ENCODE peak calls at places on chromosomes 16 and 17, in nine cellular contexts. W, I, T, O, M, Y, N, Z and B are unnamed samples.

GRCh38 chr16:86363057-86363490 is 147.3 kb upstream of the FOXF1 start:
- DNase-seq in W (no peak), I (no peak), T (no peak), O (peak; percentile 92), M (no peak), Y (peak; percentile 69), N (no peak), Z (peak; percentile 90), B (no peak)

GRCh38 chr16:89097528-89097846 is 3.8 kb downstream of the ACSF3 start:
- DNase-seq in W (no peak), I (no peak), T (no peak), O (no peak), M (no peak), Y (no peak), N (no peak), Z (no peak), B (no peak)

GRCh38 chr16:70481929-70482536 is 27.6 kb downstream of the FCSK start:
- DNase-seq in W (no peak), I (no peak), T (no peak), O (no peak), M (no peak), Y (no peak), N (no peak), Z (no peak), B (no peak)

GRCh38 chr17:15257316-15257925 is 7.7 kb downstream of the PMP22 start:
- DNase-seq in W (peak; percentile 26), I (peak; percentile 83), T (peak; percentile 93), O (peak; percentile 90), M (peak; percentile 79), Y (peak; percentile 79), N (no peak), Z (peak; percentile 38), B (no peak)

GRCh38 chr16:55444754-55445485 is 34.1 kb upstream of the MMP2 start:
- DNase-seq in W (no peak), I (no peak), T (peak; percentile 77), O (no peak), M (no peak), Y (no peak), N (no peak), Z (no peak), B (no peak)

GRCh38 chr17:4485676-4486646 is 12.7 kb upstream of the SPNS2 start:
- DNase-seq in W (peak; percentile 34), I (no peak), T (no peak), O (no peak), M (no peak), Y (no peak), N (no peak), Z (no peak), B (no peak)

GRCh38 chr17:82228842-82229685 is at the start of gene SLC16A3:
- DNase-seq in W (peak; percentile 52), I (peak; percentile 30), T (peak; percentile 85), O (peak; percentile 88), M (no peak), Y (no peak), N (no peak), Z (no peak), B (no peak)

GRCh38 chr17:46037722-46038255 is 38.7 kb downstream of the STH start:
- DNase-seq in W (no peak), I (no peak), T (no peak), O (no peak), M (no peak), Y (no peak), N (no peak), Z (no peak), B (no peak)

GRCh38 chr17:79691931-79692330 is 38.8 kb upstream of the ENPP7 start:
- DNase-seq in W (no peak), I (no peak), T (no peak), O (peak; percentile 39), M (peak; percentile 40), Y (no peak), N (no peak), Z (no peak), B (no peak)

GRCh38 chr16:4924593-4925378 is 12.2 kb downstream of the PPL start:
- DNase-seq in W (no peak), I (no peak), T (no peak), O (no peak), M (no peak), Y (no peak), N (no peak), Z (no peak), B (no peak)

GRCh38 chr16:66574081-66574480 is 5.2 kb upstream of the CMTM2 start:
- DNase-seq in W (no peak), I (no peak), T (peak; percentile 62), O (peak; percentile 20), M (no peak), Y (no peak), N (no peak), Z (no peak), B (no peak)

GRCh38 chr17:32259596-32259995 is 6.0 kb upstream of the RHBDL3 start:
- DNase-seq in W (no peak), I (peak; percentile 41), T (no peak), O (peak; percentile 54), M (no peak), Y (peak; percentile 18), N (no peak), Z (peak; percentile 53), B (no peak)

GRCh38 chr16:3115011-3115410 is 2.6 kb downstream of the ZNF205 start:
- DNase-seq in W (no peak), I (no peak), T (no peak), O (no peak), M (no peak), Y (no peak), N (no peak), Z (no peak), B (no peak)

GRCh38 chr17:68847711-68848110 is 107.5 kb downstream of the ABCA8 start:
- DNase-seq in W (no peak), I (no peak), T (no peak), O (no peak), M (no peak), Y (no peak), N (no peak), Z (no peak), B (no peak)

GRCh38 chr16:51638338-51639135 is 487.5 kb upstream of the SALL1 start:
- DNase-seq in W (no peak), I (no peak), T (no peak), O (no peak), M (no peak), Y (no peak), N (no peak), Z (no peak), B (no peak)

GRCh38 chr16:55663770-55664677 is 8.2 kb downstream of the SLC6A2 start:
- DNase-seq in W (no peak), I (no peak), T (peak; percentile 38), O (no peak), M (no peak), Y (no peak), N (no peak), Z (no peak), B (no peak)

GRCh38 chr17:80763293-80763867 is 218.7 kb downstream of the RPTOR start:
- DNase-seq in W (no peak), I (no peak), T (no peak), O (no peak), M (no peak), Y (no peak), N (no peak), Z (no peak), B (no peak)

GRCh38 chr17:21017256-21017655 is 25.6 kb downstream of the USP22 start:
- DNase-seq in W (no peak), I (no peak), T (no peak), O (no peak), M (no peak), Y (no peak), N (no peak), Z (no peak), B (no peak)

GRCh38 chr17:8314797-8315739 is 5.0 kb downstream of the ARHGEF15 start:
- DNase-seq in W (no peak), I (no peak), T (no peak), O (no peak), M (no peak), Y (no peak), N (no peak), Z (no peak), B (no peak)

GRCh38 chr16:84513111-84514065 is 8.9 kb upstream of the MEAK7 start:
- DNase-seq in W (no peak), I (no peak), T (no peak), O (no peak), M (no peak), Y (no peak), N (no peak), Z (peak; percentile 50), B (no peak)

GRCh38 chr16:54425681-54426549 is 139.3 kb upstream of the IRX3 start:
- DNase-seq in W (no peak), I (no peak), T (no peak), O (no peak), M (no peak), Y (no peak), N (no peak), Z (no peak), B (no peak)

GRCh38 chr17:71978435-71978834 is 142.4 kb upstream of the SOX9 start:
- DNase-seq in W (no peak), I (no peak), T (no peak), O (no peak), M (no peak), Y (no peak), N (no peak), Z (no peak), B (no peak)